ENCODE peak calls at places on chromosomes 5 and 9, in six cellular contexts. One of them, this sample, is unnamed.

GRCh38 chr9:97594414-97594921 is 38.7 kb downstream of the TSTD2 start:
- DNase-seq in H1: no peak
- DNase-seq in K562: no peak
- DNase-seq in GM12878: no peak
- DNase-seq in HepG2: no peak
- DNase-seq in HCT116: no peak
- DNase-seq in this sample: no peak

GRCh38 chr9:71249729-71250317 is 128.4 kb upstream of the TRPM3 start:
- DNase-seq in HepG2: peak; percentile 61
- DNase-seq in K562: peak; percentile 46
- DNase-seq in H1: no peak
- DNase-seq in GM12878: no peak
- DNase-seq in HCT116: peak; percentile 43
- DNase-seq in this sample: peak; percentile 62

GRCh38 chr5:4022056-4022670 is 426.5 kb downstream of the IRX1 start:
- DNase-seq in GM12878: no peak
- DNase-seq in K562: no peak
- DNase-seq in HepG2: no peak
- DNase-seq in HCT116: no peak
- DNase-seq in H1: no peak
- DNase-seq in this sample: no peak

GRCh38 chr9:8400378-8400777 is 600.8 kb upstream of the DMAC1 start:
- DNase-seq in K562: no peak
- DNase-seq in H1: no peak
- DNase-seq in HepG2: no peak
- DNase-seq in HCT116: no peak
- DNase-seq in GM12878: no peak
- DNase-seq in this sample: no peak

GRCh38 chr5:163623524-163623923 is 118.1 kb downstream of the MAT2B start:
- DNase-seq in HepG2: no peak
- DNase-seq in K562: no peak
- DNase-seq in GM12878: no peak
- DNase-seq in H1: no peak
- DNase-seq in HCT116: no peak
- DNase-seq in this sample: no peak

GRCh38 chr9:123311250-123311753 is 42.9 kb upstream of the STRBP start:
- DNase-seq in HepG2: no peak
- DNase-seq in H1: no peak
- DNase-seq in GM12878: no peak
- DNase-seq in HCT116: no peak
- DNase-seq in K562: no peak
- DNase-seq in this sample: no peak

GRCh38 chr5:140556438-140556837 is 835 bp downstream of the SRA1 start:
- DNase-seq in HCT116: no peak
- DNase-seq in GM12878: no peak
- DNase-seq in HepG2: no peak
- DNase-seq in K562: no peak
- DNase-seq in H1: no peak
- DNase-seq in this sample: no peak

GRCh38 chr9:113425072-113425471 is 14.5 kb downstream of the C9orf43 start:
- DNase-seq in K562: no peak
- DNase-seq in H1: no peak
- DNase-seq in HepG2: no peak
- DNase-seq in HCT116: no peak
- DNase-seq in GM12878: no peak
- DNase-seq in this sample: no peak

GRCh38 chr9:137534256-137535119 is 15.7 kb downstream of the PNPLA7 start:
- DNase-seq in H1: no peak
- DNase-seq in GM12878: no peak
- DNase-seq in HCT116: peak; percentile 59
- DNase-seq in HepG2: peak; percentile 81
- DNase-seq in K562: peak; percentile 69
- DNase-seq in this sample: peak; percentile 50

GRCh38 chr5:763998-764781 is 20.3 kb downstream of the ZDHHC11B start:
- DNase-seq in H1: no peak
- DNase-seq in K562: no peak
- DNase-seq in HCT116: no peak
- DNase-seq in HepG2: no peak
- DNase-seq in GM12878: no peak
- DNase-seq in this sample: no peak

GRCh38 chr9:29850664-29851063 is 2277.4 kb upstream of the C9orf72 start:
- DNase-seq in H1: no peak
- DNase-seq in K562: no peak
- DNase-seq in GM12878: no peak
- DNase-seq in HepG2: peak; percentile 1
- DNase-seq in HCT116: no peak
- DNase-seq in this sample: no peak

GRCh38 chr5:66498791-66499207 is 97.4 kb upstream of the MAST4 start:
- DNase-seq in GM12878: no peak
- DNase-seq in HepG2: peak; percentile 6
- DNase-seq in HCT116: no peak
- DNase-seq in K562: peak; percentile 15
- DNase-seq in H1: no peak
- DNase-seq in this sample: no peak

GRCh38 chr9:132142883-132143282 is 19.0 kb upstream of the NTNG2 start:
- DNase-seq in HepG2: no peak
- DNase-seq in H1: no peak
- DNase-seq in GM12878: no peak
- DNase-seq in K562: no peak
- DNase-seq in HCT116: no peak
- DNase-seq in this sample: no peak

GRCh38 chr9:136565075-136565721 is 19.4 kb upstream of the NOTCH1 start:
- DNase-seq in H1: no peak
- DNase-seq in GM12878: no peak
- DNase-seq in HepG2: no peak
- DNase-seq in K562: no peak
- DNase-seq in HCT116: no peak
- DNase-seq in this sample: no peak

GRCh38 chr5:172733179-172733973 is 37.6 kb downstream of the DUSP1 start:
- DNase-seq in HepG2: peak; percentile 51
- DNase-seq in H1: no peak
- DNase-seq in HCT116: no peak
- DNase-seq in GM12878: no peak
- DNase-seq in K562: no peak
- DNase-seq in this sample: no peak

GRCh38 chr9:114274217-114274616 is 48.7 kb upstream of the ORM1 start:
- DNase-seq in HCT116: no peak
- DNase-seq in HepG2: no peak
- DNase-seq in K562: no peak
- DNase-seq in GM12878: no peak
- DNase-seq in H1: no peak
- DNase-seq in this sample: no peak

GRCh38 chr9:83296123-83296522 is 233.2 kb upstream of the RASEF start:
- DNase-seq in HCT116: no peak
- DNase-seq in GM12878: no peak
- DNase-seq in H1: no peak
- DNase-seq in HepG2: no peak
- DNase-seq in K562: no peak
- DNase-seq in this sample: no peak

GRCh38 chr5:17225551-17225950 is 8.1 kb downstream of the BASP1 start:
- DNase-seq in H1: no peak
- DNase-seq in K562: no peak
- DNase-seq in GM12878: no peak
- DNase-seq in HepG2: no peak
- DNase-seq in HCT116: no peak
- DNase-seq in this sample: no peak

GRCh38 chr5:17221843-17222614 is 4.6 kb downstream of the BASP1 start:
- DNase-seq in HCT116: no peak
- DNase-seq in K562: no peak
- DNase-seq in HepG2: no peak
- DNase-seq in GM12878: no peak
- DNase-seq in H1: no peak
- DNase-seq in this sample: no peak

GRCh38 chr5:17222679-17223078 is 5.2 kb downstream of the BASP1 start:
- DNase-seq in H1: no peak
- DNase-seq in HepG2: no peak
- DNase-seq in HCT116: no peak
- DNase-seq in GM12878: no peak
- DNase-seq in K562: no peak
- DNase-seq in this sample: no peak

GRCh38 chr5:17223375-17224185 is 6.1 kb downstream of the BASP1 start:
- DNase-seq in K562: no peak
- DNase-seq in HCT116: no peak
- DNase-seq in HepG2: no peak
- DNase-seq in GM12878: no peak
- DNase-seq in H1: no peak
- DNase-seq in this sample: no peak

GRCh38 chr5:17224858-17225436 is 7.5 kb downstream of the BASP1 start:
- DNase-seq in H1: no peak
- DNase-seq in HepG2: no peak
- DNase-seq in HCT116: no peak
- DNase-seq in GM12878: peak; percentile 59
- DNase-seq in K562: no peak
- DNase-seq in this sample: no peak
- TF ChIP-seq YY1 in H1: no peak
- TF ChIP-seq YY1 in HepG2: no peak
- TF ChIP-seq YY1 in HCT116: no peak
- TF ChIP-seq YY1 in GM12878: peak; percentile 7
- TF ChIP-seq YY1 in K562: no peak
- TF ChIP-seq YY1 in this sample: no peak

GRCh38 chr9:32258482-32258881 is 126.0 kb upstream of the ACO1 start:
- DNase-seq in K562: no peak
- DNase-seq in H1: no peak
- DNase-seq in HepG2: no peak
- DNase-seq in HCT116: no peak
- DNase-seq in GM12878: no peak
- DNase-seq in this sample: no peak
- TF ChIP-seq ZNF274 in K562: no peak
- TF ChIP-seq ZNF274 in H1: no peak
- TF ChIP-seq ZNF274 in HepG2: no peak
- TF ChIP-seq ZNF274 in HCT116: no peak
- TF ChIP-seq ZNF274 in GM12878: no peak
- TF ChIP-seq ZNF274 in this sample: no peak

GRCh38 chr5:124280044-124280443 is 466.4 kb downstream of the ZNF608 start:
- DNase-seq in H1: no peak
- DNase-seq in GM12878: no peak
- DNase-seq in HepG2: no peak
- DNase-seq in K562: no peak
- DNase-seq in HCT116: no peak
- DNase-seq in this sample: no peak
- TF ChIP-seq YY1 in H1: no peak
- TF ChIP-seq YY1 in GM12878: no peak
- TF ChIP-seq YY1 in HepG2: no peak
- TF ChIP-seq YY1 in K562: no peak
- TF ChIP-seq YY1 in HCT116: no peak
- TF ChIP-seq YY1 in this sample: no peak

DNA sequence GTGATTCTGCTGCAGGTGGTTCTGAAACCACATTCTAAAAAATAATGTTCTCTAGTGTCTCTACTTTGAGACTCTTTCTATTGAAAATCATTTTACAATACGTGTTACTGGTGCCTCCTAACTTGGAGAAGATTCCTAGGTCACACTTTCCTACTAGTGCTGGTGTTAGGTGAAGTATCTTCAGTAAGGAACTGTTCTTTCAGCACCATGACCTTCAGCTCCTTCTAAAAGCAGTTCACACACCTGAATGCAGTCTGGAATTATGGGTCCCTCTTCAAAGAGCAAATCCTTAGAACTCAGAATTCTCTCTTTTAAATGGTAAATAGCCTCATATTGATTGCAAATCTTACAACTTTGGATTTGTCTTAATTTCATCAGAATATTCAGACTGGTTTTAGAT is 10.6 kb upstream of the DPYSL3 start:
- DNase-seq in GM12878: no peak
- DNase-seq in HepG2: no peak
- DNase-seq in K562: no peak
- DNase-seq in HCT116: no peak
- DNase-seq in H1: no peak
- DNase-seq in this sample: no peak
- TF ChIP-seq ZNF274 in GM12878: no peak
- TF ChIP-seq ZNF274 in HepG2: no peak
- TF ChIP-seq ZNF274 in K562: no peak
- TF ChIP-seq ZNF274 in HCT116: no peak
- TF ChIP-seq ZNF274 in H1: no peak
- TF ChIP-seq ZNF274 in this sample: no peak

DNA sequence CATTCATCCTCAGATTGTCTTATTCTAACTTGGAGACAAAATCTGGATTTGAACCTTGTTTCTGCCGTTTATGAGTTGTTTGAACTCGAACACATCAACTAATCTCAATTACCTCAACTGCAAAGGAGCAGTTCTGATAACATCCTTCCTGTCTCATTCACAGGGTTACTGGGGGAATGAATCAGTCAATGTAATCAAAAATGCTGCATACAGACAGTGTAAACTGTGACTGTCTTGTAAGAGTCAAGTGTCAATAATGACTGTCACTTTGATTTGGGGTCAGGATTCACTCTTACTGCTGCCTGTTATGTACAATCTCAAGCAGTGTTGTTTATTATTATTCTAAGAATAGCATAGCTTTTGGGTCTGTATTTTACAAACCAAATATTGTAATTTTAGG is 273.8 kb downstream of the DOCK8 start:
- DNase-seq in GM12878: no peak
- DNase-seq in HCT116: no peak
- DNase-seq in K562: no peak
- DNase-seq in H1: no peak
- DNase-seq in HepG2: no peak
- DNase-seq in this sample: no peak
- TF ChIP-seq YY1 in GM12878: no peak
- TF ChIP-seq YY1 in HCT116: no peak
- TF ChIP-seq YY1 in K562: no peak
- TF ChIP-seq YY1 in H1: no peak
- TF ChIP-seq YY1 in HepG2: no peak
- TF ChIP-seq YY1 in this sample: no peak

DNA sequence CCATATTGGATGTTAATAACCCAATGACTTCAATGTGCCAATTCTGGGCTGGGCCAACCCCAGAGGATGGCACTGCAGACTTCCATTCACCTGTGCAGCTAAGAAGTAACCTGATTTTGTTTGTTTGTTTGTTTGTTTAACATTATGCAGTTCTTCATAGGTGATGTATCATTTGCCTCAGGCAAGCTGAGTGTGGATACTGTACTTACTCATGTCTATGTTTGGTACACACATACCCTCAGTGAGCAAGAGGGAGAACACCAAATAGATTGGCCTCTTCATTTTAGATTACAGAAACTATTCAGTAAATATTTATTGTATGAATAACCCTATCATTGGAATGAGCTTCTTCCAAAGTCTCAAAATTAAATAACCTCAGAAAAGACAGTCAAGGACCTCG is 180.2 kb upstream of the SMC2 start:
- DNase-seq in HepG2: no peak
- DNase-seq in GM12878: no peak
- DNase-seq in HCT116: no peak
- DNase-seq in K562: no peak
- DNase-seq in H1: no peak
- DNase-seq in this sample: no peak
- TF ChIP-seq ZNF274 in HepG2: no peak
- TF ChIP-seq ZNF274 in GM12878: no peak
- TF ChIP-seq ZNF274 in HCT116: no peak
- TF ChIP-seq ZNF274 in K562: no peak
- TF ChIP-seq ZNF274 in H1: no peak
- TF ChIP-seq ZNF274 in this sample: no peak

This sample was measured in NT2/D1.